ENCODE peak calls at places on chromosomes 13 and 19, in six cellular contexts. J, Z, E, U, M and K are unnamed samples.

GRCh38 chr13:79810018-79810417 is 329.1 kb downstream of the NDFIP2 start:
- DNase-seq in E (no peak), J (no peak), M (no peak), Z (no peak), U (no peak), K (no peak)

GRCh38 chr13:47726394-47726793 is 274.7 kb downstream of the SUCLA2 start:
- DNase-seq in M (no peak), J (no peak), Z (no peak), E (no peak), U (no peak), K (no peak)

GRCh38 chr19:18444513-18444912 is 6.6 kb upstream of the ISYNA1 start:
- DNase-seq in U (no peak), J (no peak), M (no peak), E (no peak), Z (no peak), K (no peak)

GRCh38 chr13:79481685-79482052 is 714 bp downstream of the NDFIP2 start:
- DNase-seq in Z (no peak), M (no peak), E (no peak), J (peak), U (peak), K (no peak)

GRCh38 chr13:24684600-24684998 is 4.4 kb downstream of the ATP12A start:
- DNase-seq in U (no peak), M (no peak), J (no peak), Z (no peak), E (no peak), K (no peak)

GRCh38 chr13:28429096-28429495 is 65.8 kb downstream of the FLT1 start:
- DNase-seq in J (no peak), E (no peak), M (no peak), U (no peak), Z (no peak), K (no peak)

GRCh38 chr13:49670828-49671227 is 20.5 kb downstream of the EBPL start:
- DNase-seq in E (no peak), Z (no peak), M (no peak), U (no peak), J (no peak), K (no peak)

GRCh38 chr13:41407380-41407779 is 50.0 kb upstream of the RGCC start:
- DNase-seq in Z (no peak), J (no peak), E (no peak), U (no peak), M (no peak), K (no peak)

GRCh38 chr13:73757471-73758233 is 376.6 kb downstream of the KLF12 start:
- DNase-seq in J (no peak), Z (no peak), M (no peak), E (no peak), U (no peak), K (no peak)

GRCh38 chr13:112885782-112886268 is 83.2 kb upstream of the MCF2L start:
- DNase-seq in U (no peak), J (peak), Z (peak), M (peak), E (peak), K (peak)

GRCh38 chr13:27293051-27293691 is 22.5 kb downstream of the RASL11A start:
- DNase-seq in J (no peak), M (no peak), Z (no peak), U (peak), E (peak), K (no peak)

GRCh38 chr13:65914707-65915106 is 1315.4 kb downstream of the PCDH9 start:
- DNase-seq in J (no peak), E (no peak), Z (no peak), M (no peak), U (no peak), K (no peak)

GRCh38 chr13:95552208-95552538 is 347 bp upstream of the CLDN10 start:
- DNase-seq in E (no peak), M (no peak), J (no peak), Z (no peak), U (no peak), K (no peak)

GRCh38 chr19:43581467-43581866 is 5.9 kb downstream of the PINLYP start:
- DNase-seq in U (no peak), E (no peak), J (no peak), M (no peak), Z (no peak), K (no peak)

GRCh38 chr19:13833330-13834265 is 38.4 kb downstream of the ZSWIM4 start:
- DNase-seq in M (peak), U (peak), Z (peak), J (peak), E (peak), K (peak)

GRCh38 chr19:48858984-48859710 is 9.3 kb downstream of the PLEKHA4 start:
- DNase-seq in Z (peak), M (no peak), E (no peak), U (peak), J (no peak), K (no peak)

GRCh38 chr19:21432590-21432989 is 35.7 kb downstream of the ZNF493 start:
- DNase-seq in E (no peak), J (no peak), Z (no peak), M (no peak), U (no peak), K (no peak)

GRCh38 chr19:21439372-21439771 is 42.4 kb downstream of the ZNF493 start:
- DNase-seq in U (no peak), M (no peak), J (peak), Z (no peak), E (no peak), K (no peak)

GRCh38 chr19:21434516-21434915 is 37.6 kb downstream of the ZNF493 start:
- DNase-seq in U (no peak), J (no peak), E (no peak), M (no peak), Z (no peak), K (no peak)

GRCh38 chr19:21430674-21431073 is 33.7 kb downstream of the ZNF493 start:
- DNase-seq in M (no peak), E (no peak), Z (no peak), J (no peak), U (no peak), K (no peak)

GRCh38 chr19:21434967-21435544 is 38.1 kb downstream of the ZNF493 start:
- DNase-seq in U (no peak), M (no peak), Z (no peak), J (no peak), E (no peak), K (no peak)
- TF ChIP-seq CTCF in U (no peak), M (no peak), Z (no peak), J (no peak), E (no peak), K (no peak)

GRCh38 chr19:53809518-53810186 is 14.5 kb downstream of the NLRP12 start:
- DNase-seq in U (no peak), E (no peak), J (no peak), Z (no peak), M (no peak), K (no peak)
- TF ChIP-seq CTCF in U (peak), E (no peak), J (no peak), Z (peak), M (peak), K (peak)

GRCh38 chr19:47280183-47280797 is 5.6 kb downstream of the INAFM1 start:
- DNase-seq in E (no peak), U (peak), Z (peak), M (peak), J (peak), K (peak)
- TF ChIP-seq CTCF in E (no peak), U (peak), Z (peak), M (peak), J (peak), K (peak)

DNA sequence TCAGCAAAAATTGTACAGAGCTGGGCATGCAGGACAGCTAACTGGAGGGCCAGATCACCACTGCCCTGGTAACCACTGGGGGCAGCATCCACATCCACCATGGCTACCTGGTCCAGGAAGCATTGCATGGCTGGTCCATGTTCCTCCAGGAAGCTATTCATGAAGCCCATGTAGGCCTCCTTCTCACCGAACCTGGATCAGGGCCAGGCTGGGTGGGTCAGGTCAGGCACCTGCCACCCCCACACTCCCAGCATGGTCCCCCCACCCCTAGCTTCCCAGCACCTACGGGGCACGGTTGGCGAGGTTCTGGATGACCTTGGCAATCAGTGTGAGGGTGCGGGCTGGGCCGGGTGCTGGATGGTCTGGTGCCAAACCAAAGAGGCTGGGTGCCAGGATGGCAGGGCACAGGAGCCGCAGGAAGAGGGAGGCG is 4.6 kb upstream of the WIZ start:
- DNase-seq in M (peak), E (no peak), Z (no peak), U (no peak), J (no peak), K (no peak)
- TF ChIP-seq CTCF in M (no peak), E (no peak), Z (no peak), U (peak), J (no peak), K (no peak)

GRCh38 chr19:45254044-45254531 is 3.0 kb downstream of the MARK4 start:
- DNase-seq in Z (no peak), M (no peak), U (no peak), J (no peak), E (no peak), K (no peak)
- TF ChIP-seq CTCF in Z (peak), M (no peak), U (peak), J (no peak), E (no peak), K (peak)